ENCODE peak calls at places on chromosomes 7 and 10, in four cellular contexts. V, B, Z and C are unnamed samples.

GRCh38 chr7:73844848-73845460 is 2.6 kb upstream of the METTL27 start:
- DNase-seq in B (no peak), V (no peak), Z (no peak), C (no peak)

GRCh38 chr10:124353091-124353815 is 65.5 kb downstream of the OAT start:
- DNase-seq in V (no peak), B (no peak), Z (no peak), C (no peak)

GRCh38 chr10:86180861-86181260 is 185.7 kb downstream of the GRID1 start:
- DNase-seq in V (no peak), Z (no peak), B (no peak), C (no peak)

GRCh38 chr10:102632394-102633062 is 11.8 kb upstream of the TRIM8 start:
- DNase-seq in Z (peak; percentile 57), V (no peak), B (no peak), C (no peak)

GRCh38 chr10:5625992-5626777 is 40.2 kb downstream of the ASB13 start:
- DNase-seq in V (no peak), Z (no peak), B (no peak), C (no peak)

GRCh38 chr10:125004571-125005311 is 62.8 kb downstream of the ZRANB1 start:
- DNase-seq in V (peak; percentile 18), B (peak; percentile 13), Z (no peak), C (no peak)

GRCh38 chr10:97325754-97326153 is 6.7 kb downstream of the FRAT1 start:
- DNase-seq in B (no peak), Z (no peak), V (no peak), C (no peak)

GRCh38 chr10:43417950-43418768 is 9.2 kb upstream of the HNRNPF start:
- DNase-seq in B (no peak), V (no peak), Z (peak; percentile 80), C (no peak)

GRCh38 chr10:97017474-97017903 is 168.3 kb downstream of the SLIT1 start:
- DNase-seq in Z (no peak), B (no peak), V (no peak), C (no peak)

GRCh38 chr10:48239618-48240017 is 34.9 kb downstream of the FRMPD2 start:
- DNase-seq in B (no peak), V (no peak), Z (no peak), C (no peak)

GRCh38 chr7:15684834-15685233 is 1.6 kb downstream of the MEOX2 start:
- DNase-seq in V (no peak), Z (no peak), B (no peak), C (no peak)

GRCh38 chr7:82091126-82091682 is 321.4 kb upstream of the HGF start:
- DNase-seq in Z (no peak), V (no peak), B (no peak), C (no peak)

GRCh38 chr10:63012623-63013022 is 120.5 kb upstream of the NRBF2 start:
- DNase-seq in V (no peak), Z (no peak), B (no peak), C (no peak)

GRCh38 chr7:64795176-64795575 is 948 bp downstream of the ZNF138 start:
- DNase-seq in V (no peak), Z (no peak), B (no peak), C (no peak)

GRCh38 chr10:22620929-22621328 is 93.4 kb downstream of the PIP4K2A start:
- DNase-seq in B (no peak), V (no peak), Z (no peak), C (no peak)

GRCh38 chr7:19112290-19113000 is 5.0 kb downstream of the TWIST1 start:
- DNase-seq in V (no peak), B (no peak), Z (no peak), C (no peak)

GRCh38 chr10:3654496-3654895 is 130.5 kb downstream of the KLF6 start:
- DNase-seq in Z (no peak), B (no peak), V (no peak), C (no peak)

GRCh38 chr10:100186253-100186780 is 488 bp upstream of the ERLIN1 start:
- DNase-seq in V (peak; percentile 38), B (no peak), Z (no peak), C (no peak)

GRCh38 chr10:91511549-91512330 is 101.6 kb downstream of the HECTD2 start:
- DNase-seq in V (no peak), Z (no peak), B (no peak), C (no peak)

GRCh38 chr7:143214789-143215679 is 6.8 kb upstream of the TAS2R40 start:
- DNase-seq in Z (peak; percentile 69), B (peak; percentile 35), V (peak; percentile 56), C (peak; percentile 60)

GRCh38 chr10:110273474-110273873 is 31.2 kb downstream of the SMNDC1 start:
- DNase-seq in Z (peak; percentile 69), B (peak; percentile 79), V (peak; percentile 86), C (no peak)

GRCh38 chr7:40306596-40306995 is 171.8 kb downstream of the SUGCT start:
- DNase-seq in B (no peak), Z (no peak), V (no peak), C (no peak)

GRCh38 chr7:30476401-30477145 is 2.0 kb downstream of the NOD1 start:
- DNase-seq in Z (no peak), V (no peak), B (no peak), C (no peak)

GRCh38 chr10:31381766-31382316 is 62.8 kb downstream of the ZEB1 start:
- DNase-seq in B (no peak), V (no peak), Z (no peak), C (no peak)

GRCh38 chr7:102938679-102939078 is 25.9 kb downstream of the LRRC17 start:
- DNase-seq in V (no peak), B (no peak), Z (no peak), C (no peak)

GRCh38 chr7:77348371-77348813 is 67.8 kb downstream of the GSAP start:
- DNase-seq in B (no peak), Z (no peak), V (no peak), C (no peak)

GRCh38 chr10:49194212-49194920 is 6.2 kb upstream of the TMEM273 start:
- DNase-seq in V (no peak), Z (no peak), B (no peak), C (no peak)

DNA sequence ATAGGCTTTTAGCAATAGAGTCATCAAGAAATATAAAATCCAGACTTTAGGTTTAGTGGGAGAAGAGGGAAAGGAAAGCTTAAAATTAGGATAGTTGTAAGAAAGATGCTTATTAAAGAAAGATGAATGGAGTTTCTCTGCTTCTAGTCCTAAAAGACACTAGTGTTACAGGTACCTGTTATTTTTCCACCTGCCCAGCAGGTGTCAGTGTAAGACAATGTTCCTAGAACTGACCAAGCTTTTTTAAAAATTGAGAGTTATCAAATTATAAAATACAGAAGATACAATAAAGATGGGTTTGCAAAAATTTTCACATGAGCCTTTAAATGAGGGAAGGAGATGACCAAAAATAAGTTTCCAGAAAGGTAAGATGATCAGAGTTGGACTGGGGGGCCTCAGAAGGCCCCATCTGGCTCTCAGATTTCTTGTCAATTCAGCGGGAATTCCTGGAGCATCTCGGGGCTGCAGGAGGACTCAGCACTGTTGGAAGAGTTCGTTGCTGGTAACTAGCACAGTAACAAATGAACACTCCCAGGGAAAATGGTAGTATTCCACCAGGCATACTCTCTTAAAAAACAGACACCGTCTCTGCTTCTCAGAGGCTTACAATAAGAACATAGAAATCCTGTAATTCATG is 71.9 kb upstream of the PIK3CG start:
- DNase-seq in V (no peak), Z (no peak), B (no peak), C (no peak)
- TF ChIP-seq CTCF in V (peak; percentile 46), Z (peak; percentile 84), B (peak; percentile 68), C (peak; percentile 67)

GRCh38 chr10:46248651-46249131 is 38.1 kb upstream of the ANTXRL start:
- DNase-seq in B (peak; percentile 13), V (no peak), Z (no peak), C (no peak)

GRCh38 chr10:46250481-46250880 is 36.3 kb upstream of the ANTXRL start:
- DNase-seq in B (peak; percentile 15), V (no peak), Z (no peak), C (no peak)

GRCh38 chr10:46247181-46247475 is 39.7 kb upstream of the ANTXRL start:
- DNase-seq in B (peak; percentile 13), V (no peak), Z (no peak), C (no peak)

GRCh38 chr10:46245381-46245900 is 41.4 kb upstream of the ANTXRL start:
- DNase-seq in Z (no peak), V (no peak), B (peak; percentile 12), C (no peak)

GRCh38 chr10:46247808-46248569 is 38.8 kb upstream of the ANTXRL start:
- DNase-seq in B (peak; percentile 8), Z (no peak), V (no peak), C (no peak)
- TF ChIP-seq CTCF in B (no peak), Z (no peak), V (no peak), C (no peak)

GRCh38 chr7:137109966-137110930 is 233.3 kb downstream of the PTN start:
- DNase-seq in B (no peak), Z (no peak), V (no peak), C (no peak)
- TF ChIP-seq CTCF in B (no peak), Z (no peak), V (no peak), C (no peak)

GRCh38 chr10:115125505-115125904 is 32.3 kb downstream of the ATRNL1 start:
- DNase-seq in V (no peak), B (no peak), Z (no peak), C (no peak)

DNA sequence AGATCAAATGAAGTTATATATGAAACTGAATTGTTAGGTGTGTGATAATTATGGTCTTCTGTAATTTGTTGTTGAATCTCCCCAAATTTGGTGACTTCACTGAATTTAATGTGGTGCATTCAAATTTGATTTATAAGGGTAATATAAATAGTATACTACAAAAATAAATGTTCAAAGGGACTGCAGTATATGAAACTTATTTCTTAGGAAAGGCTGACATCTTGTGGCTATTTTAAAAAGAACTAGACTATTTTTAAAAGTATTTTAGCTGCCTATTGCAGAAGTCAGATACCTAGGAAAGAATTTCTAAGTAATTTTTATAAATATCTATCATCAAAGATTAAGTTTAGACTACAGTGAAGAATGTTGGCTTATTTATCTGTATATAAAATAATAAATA is 36.6 kb downstream of the ATRNL1 start:
- DNase-seq in B (no peak), V (no peak), Z (no peak), C (no peak)
- TF ChIP-seq CTCF in B (peak; percentile 43), V (peak; percentile 36), Z (peak; percentile 43), C (peak; percentile 33)

DNA sequence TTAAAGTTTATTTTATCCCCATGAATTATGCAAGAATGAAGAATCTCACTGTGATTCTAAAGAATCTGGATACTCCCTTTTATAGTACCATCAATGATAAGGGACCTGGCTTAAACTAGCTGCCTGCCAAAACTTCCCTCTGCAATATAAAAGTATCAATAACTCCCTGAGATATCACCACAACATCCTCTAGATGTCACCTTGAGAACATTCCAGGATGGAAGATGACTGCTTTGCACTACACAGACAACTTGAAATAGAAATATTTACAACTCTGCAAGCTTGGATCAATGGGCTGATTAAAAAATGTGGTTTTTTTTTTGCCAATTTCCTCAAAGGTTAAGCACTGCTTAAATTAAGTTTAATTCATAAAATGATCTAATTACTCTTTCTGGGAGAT is 142.0 kb downstream of the SLC25A13 start:
- DNase-seq in Z (no peak), B (no peak), V (no peak), C (no peak)
- TF ChIP-seq CTCF in Z (no peak), B (no peak), V (no peak), C (peak; percentile 18)